ENCODE peak calls at places on chromosomes 16 and 17, in five cellular contexts. One of them, this sample, is unnamed.

GRCh38 chr16:89410794-89411309 is 79.5 kb downstream of the ANKRD11 start:
- DNase-seq in transverse colon: peak
- DNase-seq in endothelial cell of umbilical vein: peak
- DNase-seq in adrenal gland: peak
- DNase-seq in A549: no peak
- DNase-seq in this sample: peak

GRCh38 chr17:12256380-12256995 is 235.8 kb downstream of the MAP2K4 start:
- DNase-seq in adrenal gland: peak
- DNase-seq in transverse colon: peak
- DNase-seq in endothelial cell of umbilical vein: peak
- DNase-seq in A549: peak
- DNase-seq in this sample: no peak

GRCh38 chr16:19375561-19376158 is 42.0 kb upstream of the TMC5 start:
- DNase-seq in endothelial cell of umbilical vein: peak
- DNase-seq in transverse colon: peak
- DNase-seq in A549: peak
- DNase-seq in adrenal gland: peak
- DNase-seq in this sample: peak

GRCh38 chr17:58710948-58711552 is 18.6 kb downstream of the RAD51C start:
- DNase-seq in A549: peak
- DNase-seq in endothelial cell of umbilical vein: peak
- DNase-seq in transverse colon: peak
- DNase-seq in adrenal gland: peak
- DNase-seq in this sample: no peak

GRCh38 chr16:73545713-73546112 is 497.8 kb upstream of the ZFHX3 start:
- DNase-seq in endothelial cell of umbilical vein: no peak
- DNase-seq in A549: no peak
- DNase-seq in transverse colon: no peak
- DNase-seq in adrenal gland: no peak
- DNase-seq in this sample: no peak

GRCh38 chr17:5138616-5139453 is 23.0 kb downstream of the USP6 start:
- DNase-seq in adrenal gland: no peak
- DNase-seq in endothelial cell of umbilical vein: no peak
- DNase-seq in transverse colon: no peak
- DNase-seq in A549: no peak
- DNase-seq in this sample: no peak

GRCh38 chr16:78353610-78354009 is 254.2 kb downstream of the WWOX start:
- DNase-seq in A549: no peak
- DNase-seq in adrenal gland: no peak
- DNase-seq in endothelial cell of umbilical vein: peak
- DNase-seq in transverse colon: no peak
- DNase-seq in this sample: no peak

GRCh38 chr17:69760562-69760961 is 314.5 kb upstream of the KCNJ16 start:
- DNase-seq in A549: no peak
- DNase-seq in adrenal gland: no peak
- DNase-seq in transverse colon: no peak
- DNase-seq in endothelial cell of umbilical vein: no peak
- DNase-seq in this sample: no peak

GRCh38 chr17:28899212-28899815 is 1.8 kb upstream of the FLOT2 start:
- DNase-seq in endothelial cell of umbilical vein: no peak
- DNase-seq in transverse colon: no peak
- DNase-seq in A549: no peak
- DNase-seq in adrenal gland: no peak
- DNase-seq in this sample: no peak

GRCh38 chr17:67365762-67366192 is 600 bp downstream of the PSMD12 start:
- DNase-seq in A549: peak
- DNase-seq in adrenal gland: peak
- DNase-seq in endothelial cell of umbilical vein: peak
- DNase-seq in transverse colon: no peak
- DNase-seq in this sample: no peak

GRCh38 chr17:58415371-58416055 is 1.8 kb downstream of the RNF43 start:
- DNase-seq in endothelial cell of umbilical vein: no peak
- DNase-seq in adrenal gland: peak
- DNase-seq in transverse colon: peak
- DNase-seq in A549: no peak
- DNase-seq in this sample: peak

GRCh38 chr16:50692999-50693781 is at the start of gene NOD2:
- DNase-seq in A549: peak
- DNase-seq in transverse colon: no peak
- DNase-seq in endothelial cell of umbilical vein: no peak
- DNase-seq in adrenal gland: peak
- DNase-seq in this sample: no peak

GRCh38 chr17:28684963-28685362 is 23.0 kb downstream of the SUPT6H start:
- DNase-seq in endothelial cell of umbilical vein: no peak
- DNase-seq in adrenal gland: peak
- DNase-seq in A549: peak
- DNase-seq in transverse colon: peak
- DNase-seq in this sample: no peak

GRCh38 chr17:66829386-66829864 is 5.5 kb upstream of the CACNG5 start:
- DNase-seq in endothelial cell of umbilical vein: peak
- DNase-seq in transverse colon: peak
- DNase-seq in adrenal gland: peak
- DNase-seq in A549: peak
- DNase-seq in this sample: no peak

GRCh38 chr17:17507465-17508011 is 11.3 kb upstream of the RASD1 start:
- DNase-seq in endothelial cell of umbilical vein: no peak
- DNase-seq in A549: no peak
- DNase-seq in transverse colon: no peak
- DNase-seq in adrenal gland: no peak
- DNase-seq in this sample: no peak

GRCh38 chr16:10557750-10558149 is 22.6 kb downstream of the EMP2 start:
- DNase-seq in transverse colon: no peak
- DNase-seq in adrenal gland: no peak
- DNase-seq in endothelial cell of umbilical vein: no peak
- DNase-seq in A549: no peak
- DNase-seq in this sample: no peak

GRCh38 chr16:57606147-57606846 is 22.1 kb upstream of the ADGRG1 start:
- DNase-seq in transverse colon: no peak
- DNase-seq in endothelial cell of umbilical vein: no peak
- DNase-seq in adrenal gland: no peak
- DNase-seq in A549: no peak
- DNase-seq in this sample: no peak

GRCh38 chr17:38922538-38923291 is 2.7 kb upstream of the LASP1NB start:
- DNase-seq in transverse colon: peak
- DNase-seq in A549: no peak
- DNase-seq in adrenal gland: peak
- DNase-seq in endothelial cell of umbilical vein: peak
- DNase-seq in this sample: no peak

GRCh38 chr17:51487947-51488346 is 227.6 kb downstream of the UTP18 start:
- DNase-seq in endothelial cell of umbilical vein: no peak
- DNase-seq in adrenal gland: no peak
- DNase-seq in transverse colon: no peak
- DNase-seq in A549: peak
- DNase-seq in this sample: no peak

DNA sequence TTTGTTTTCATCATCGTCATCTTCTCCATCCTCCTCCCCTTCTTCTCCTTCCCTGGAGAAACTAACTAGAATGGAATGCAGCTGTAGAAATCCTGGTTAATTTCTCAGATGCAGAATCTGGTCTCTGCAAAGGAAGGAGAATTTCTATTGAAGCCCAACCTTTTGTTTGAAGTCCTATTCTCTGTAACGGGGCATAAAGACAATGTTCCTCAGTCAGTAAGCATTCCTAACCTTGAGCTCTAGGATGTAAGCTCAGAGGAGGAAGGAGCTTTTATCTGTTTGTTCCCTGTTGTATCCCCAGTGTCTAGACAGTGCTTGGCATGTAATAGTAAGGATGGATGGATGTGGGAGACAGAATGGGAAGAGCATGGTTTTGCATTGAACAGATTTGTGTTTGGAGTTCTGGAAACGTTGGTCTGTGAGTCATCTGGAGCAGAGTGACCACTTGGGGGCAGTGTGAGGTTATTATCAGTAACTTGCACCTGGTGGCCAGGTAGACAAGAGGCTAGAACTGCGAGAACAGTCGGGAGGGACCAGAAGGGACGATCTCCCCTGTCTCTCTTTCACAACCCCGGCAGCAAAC is 363.7 kb downstream of the SNX29 start:
- DNase-seq in transverse colon: peak
- DNase-seq in endothelial cell of umbilical vein: peak
- DNase-seq in A549: peak
- DNase-seq in adrenal gland: peak
- DNase-seq in this sample: no peak
- H3K4me3 ChIP-seq in transverse colon: no peak
- H3K4me3 ChIP-seq in endothelial cell of umbilical vein: no peak
- H3K4me3 ChIP-seq in A549: no peak
- H3K4me3 ChIP-seq in adrenal gland: no peak
- H3K4me3 ChIP-seq in this sample: no peak

GRCh38 chr16:81717662-81718189 is 61.4 kb upstream of the PLCG2 start:
- DNase-seq in A549: peak
- DNase-seq in transverse colon: no peak
- DNase-seq in endothelial cell of umbilical vein: peak
- DNase-seq in adrenal gland: no peak
- DNase-seq in this sample: no peak

GRCh38 chr16:81714593-81714992 is 64.5 kb upstream of the PLCG2 start:
- DNase-seq in A549: no peak
- DNase-seq in adrenal gland: no peak
- DNase-seq in endothelial cell of umbilical vein: no peak
- DNase-seq in transverse colon: no peak
- DNase-seq in this sample: no peak

GRCh38 chr16:81718637-81719036 is 60.5 kb upstream of the PLCG2 start:
- DNase-seq in transverse colon: no peak
- DNase-seq in endothelial cell of umbilical vein: no peak
- DNase-seq in adrenal gland: no peak
- DNase-seq in A549: no peak
- DNase-seq in this sample: no peak

GRCh38 chr16:81715358-81716196 is 63.5 kb upstream of the PLCG2 start:
- DNase-seq in A549: no peak
- DNase-seq in endothelial cell of umbilical vein: no peak
- DNase-seq in transverse colon: no peak
- DNase-seq in adrenal gland: no peak
- DNase-seq in this sample: no peak

DNA sequence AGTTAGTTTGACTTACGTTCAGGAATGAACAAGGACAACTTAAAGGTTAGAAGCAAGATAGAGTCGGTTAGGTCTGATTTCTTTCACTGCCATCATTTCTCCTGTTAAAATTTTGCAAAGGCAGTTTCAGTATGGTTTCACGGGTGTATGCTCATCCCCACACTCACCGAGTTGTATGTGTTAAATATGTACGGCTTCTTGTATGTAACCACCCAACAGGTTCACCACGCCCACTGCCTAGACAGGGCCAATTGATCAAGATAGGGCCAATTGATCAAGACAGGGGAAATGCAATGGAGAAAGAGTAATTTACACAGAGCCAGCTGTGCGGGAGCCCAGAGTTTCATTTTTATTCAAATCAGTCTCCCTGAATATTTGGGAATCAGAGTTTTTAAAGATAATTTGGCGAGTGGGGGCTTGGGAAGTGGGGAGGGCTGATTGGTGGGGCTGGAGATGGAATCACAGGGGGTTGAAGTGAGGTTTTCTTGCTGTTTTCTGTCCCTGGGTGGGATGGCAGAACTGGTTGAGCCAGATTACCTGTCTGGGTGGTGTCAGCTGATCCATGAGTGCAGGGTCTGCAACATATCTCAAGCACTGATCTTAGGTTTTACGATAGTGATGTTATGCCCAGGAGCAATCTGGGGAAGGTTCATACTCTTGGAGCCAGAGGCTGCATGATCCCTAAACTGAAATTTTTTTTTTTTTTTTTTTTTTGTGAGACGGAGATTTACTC is 62.4 kb upstream of the PLCG2 start:
- DNase-seq in adrenal gland: no peak
- DNase-seq in A549: no peak
- DNase-seq in endothelial cell of umbilical vein: no peak
- DNase-seq in transverse colon: no peak
- DNase-seq in this sample: no peak
- TF ChIP-seq POLR2A in adrenal gland: no peak
- TF ChIP-seq POLR2A in A549: no peak
- TF ChIP-seq POLR2A in endothelial cell of umbilical vein: no peak
- TF ChIP-seq POLR2A in transverse colon: no peak
- TF ChIP-seq POLR2A in this sample: no peak

DNA sequence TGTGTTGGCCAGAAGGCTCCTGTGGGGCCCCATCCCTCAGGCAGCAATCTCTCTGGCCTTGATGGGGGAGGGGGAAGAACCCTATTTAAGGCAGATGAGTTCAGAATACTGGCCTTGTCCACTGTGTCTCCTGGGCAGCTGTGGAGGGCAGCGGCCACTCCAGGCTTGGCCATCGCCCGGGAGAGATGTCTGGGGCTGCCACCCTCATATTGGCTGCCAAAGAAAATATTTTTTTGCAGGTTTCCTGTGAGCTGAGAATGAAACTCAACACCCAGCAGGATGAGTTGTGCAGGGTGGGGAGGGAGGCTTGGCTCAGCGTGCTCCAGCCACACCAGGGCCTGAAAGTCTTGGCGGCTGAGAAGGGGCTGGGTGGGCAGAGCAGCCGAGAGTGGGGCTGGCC is 14.4 kb upstream of the TIMP2 start:
- DNase-seq in endothelial cell of umbilical vein: peak
- DNase-seq in A549: no peak
- DNase-seq in transverse colon: no peak
- DNase-seq in adrenal gland: no peak
- DNase-seq in this sample: no peak
- H3K4me3 ChIP-seq in endothelial cell of umbilical vein: no peak
- H3K4me3 ChIP-seq in A549: no peak
- H3K4me3 ChIP-seq in transverse colon: no peak
- H3K4me3 ChIP-seq in adrenal gland: no peak
- H3K4me3 ChIP-seq in this sample: no peak

GRCh38 chr16:379961-380836 is 1.6 kb downstream of the PGAP6 start:
- DNase-seq in adrenal gland: no peak
- DNase-seq in endothelial cell of umbilical vein: no peak
- DNase-seq in A549: no peak
- DNase-seq in transverse colon: no peak
- DNase-seq in this sample: no peak

GRCh38 chr16:381788-382717 is at the start of gene PGAP6:
- DNase-seq in transverse colon: peak
- DNase-seq in A549: no peak
- DNase-seq in endothelial cell of umbilical vein: peak
- DNase-seq in adrenal gland: peak
- DNase-seq in this sample: peak

GRCh38 chr16:380837-381787 is 666 bp downstream of the PGAP6 start:
- DNase-seq in endothelial cell of umbilical vein: no peak
- DNase-seq in A549: no peak
- DNase-seq in transverse colon: no peak
- DNase-seq in adrenal gland: no peak
- DNase-seq in this sample: no peak

GRCh38 chr16:386641-387156 is 4.9 kb upstream of the PGAP6 start:
- DNase-seq in adrenal gland: peak
- DNase-seq in endothelial cell of umbilical vein: no peak
- DNase-seq in transverse colon: no peak
- DNase-seq in A549: no peak
- DNase-seq in this sample: no peak

DNA sequence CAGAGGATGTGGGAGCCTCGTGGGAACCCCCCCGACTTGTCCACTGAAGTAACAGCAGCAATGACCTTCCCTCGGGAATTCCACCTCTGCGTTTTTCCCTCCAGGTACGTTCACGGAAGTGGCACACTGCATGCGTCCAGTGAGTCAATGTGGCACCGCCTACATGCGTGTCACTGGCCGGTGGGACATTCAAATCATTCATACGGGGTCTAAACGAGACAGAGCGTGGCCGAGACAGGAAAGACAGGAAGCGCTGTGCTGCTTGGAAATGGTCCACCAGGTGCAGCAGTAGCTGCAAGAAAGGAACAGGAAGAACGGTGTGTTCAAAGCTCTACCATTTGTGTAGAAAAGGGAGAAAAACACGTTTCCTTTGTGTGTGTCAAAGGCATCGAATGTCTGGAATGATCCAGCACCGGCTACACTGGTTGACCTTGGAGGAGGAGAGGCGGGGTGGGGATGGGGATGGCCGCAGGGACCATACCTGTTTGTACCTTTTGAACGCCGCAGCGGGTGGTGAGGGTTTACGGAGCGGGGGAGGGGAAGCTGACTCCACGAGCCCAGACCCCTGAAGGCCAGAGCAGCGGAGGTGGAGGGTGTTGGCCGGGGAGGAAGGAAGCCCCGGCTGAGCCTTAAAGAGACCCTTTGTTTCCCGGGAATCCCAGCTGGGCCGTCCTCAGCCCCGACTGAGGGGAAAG is 1.7 kb upstream of the PGAP6 start:
- DNase-seq in transverse colon: peak
- DNase-seq in endothelial cell of umbilical vein: peak
- DNase-seq in adrenal gland: peak
- DNase-seq in A549: no peak
- DNase-seq in this sample: no peak
- TF ChIP-seq POLR2A in transverse colon: peak
- TF ChIP-seq POLR2A in endothelial cell of umbilical vein: no peak
- TF ChIP-seq POLR2A in adrenal gland: no peak
- TF ChIP-seq POLR2A in A549: peak
- TF ChIP-seq POLR2A in this sample: no peak